ENCODE peak calls at places on chromosomes 5 and 9, in eight cellular contexts. One of them, this sample, is unnamed.

GRCh38 chr9:18268381-18268780 is 205.6 kb upstream of the ADAMTSL1 start:
- DNase-seq in CD8-positive, alpha-beta T cell: no peak
- DNase-seq in aorta: no peak
- DNase-seq in cardiac septum: no peak
- DNase-seq in GM18507: no peak
- DNase-seq in fibroblast of the aortic adventitia: peak
- DNase-seq in Peyer's patch: no peak
- DNase-seq in SW 1271: no peak
- DNase-seq in this sample: no peak

GRCh38 chr5:94613583-94613982 is 4.8 kb downstream of the KIAA0825 start:
- DNase-seq in cardiac septum: no peak
- DNase-seq in SW 1271: no peak
- DNase-seq in fibroblast of the aortic adventitia: peak
- DNase-seq in aorta: no peak
- DNase-seq in GM18507: no peak
- DNase-seq in CD8-positive, alpha-beta T cell: no peak
- DNase-seq in Peyer's patch: no peak
- DNase-seq in this sample: no peak

GRCh38 chr5:172504736-172505402 is 50.5 kb upstream of the SH3PXD2B start:
- DNase-seq in fibroblast of the aortic adventitia: peak
- DNase-seq in GM18507: no peak
- DNase-seq in aorta: no peak
- DNase-seq in SW 1271: no peak
- DNase-seq in cardiac septum: peak
- DNase-seq in Peyer's patch: no peak
- DNase-seq in CD8-positive, alpha-beta T cell: no peak
- DNase-seq in this sample: peak

GRCh38 chr5:126794157-126794828 is 17.4 kb downstream of the LMNB1 start:
- DNase-seq in CD8-positive, alpha-beta T cell: no peak
- DNase-seq in Peyer's patch: no peak
- DNase-seq in cardiac septum: no peak
- DNase-seq in SW 1271: no peak
- DNase-seq in GM18507: no peak
- DNase-seq in fibroblast of the aortic adventitia: peak
- DNase-seq in aorta: no peak
- DNase-seq in this sample: no peak

GRCh38 chr9:131312822-131313770 is 23.6 kb downstream of the PLPP7 start:
- DNase-seq in cardiac septum: no peak
- DNase-seq in GM18507: no peak
- DNase-seq in fibroblast of the aortic adventitia: no peak
- DNase-seq in aorta: no peak
- DNase-seq in CD8-positive, alpha-beta T cell: no peak
- DNase-seq in SW 1271: no peak
- DNase-seq in Peyer's patch: no peak
- DNase-seq in this sample: no peak

GRCh38 chr9:100515578-100516494 is 42.9 kb downstream of the TMEFF1 start:
- DNase-seq in SW 1271: no peak
- DNase-seq in fibroblast of the aortic adventitia: peak
- DNase-seq in cardiac septum: no peak
- DNase-seq in CD8-positive, alpha-beta T cell: no peak
- DNase-seq in GM18507: no peak
- DNase-seq in aorta: no peak
- DNase-seq in Peyer's patch: no peak
- DNase-seq in this sample: no peak

GRCh38 chr5:9653811-9654210 is 23.7 kb upstream of the TAS2R1 start:
- DNase-seq in SW 1271: no peak
- DNase-seq in fibroblast of the aortic adventitia: peak
- DNase-seq in aorta: peak
- DNase-seq in GM18507: no peak
- DNase-seq in Peyer's patch: no peak
- DNase-seq in CD8-positive, alpha-beta T cell: no peak
- DNase-seq in cardiac septum: peak
- DNase-seq in this sample: no peak

GRCh38 chr5:180470966-180471582 is 23.1 kb upstream of the CNOT6 start:
- DNase-seq in SW 1271: no peak
- DNase-seq in cardiac septum: peak
- DNase-seq in CD8-positive, alpha-beta T cell: peak
- DNase-seq in fibroblast of the aortic adventitia: peak
- DNase-seq in Peyer's patch: peak
- DNase-seq in GM18507: peak
- DNase-seq in aorta: peak
- DNase-seq in this sample: peak

GRCh38 chr5:75681125-75681830 is 36.0 kb downstream of the POC5 start:
- DNase-seq in fibroblast of the aortic adventitia: peak
- DNase-seq in cardiac septum: no peak
- DNase-seq in CD8-positive, alpha-beta T cell: no peak
- DNase-seq in GM18507: no peak
- DNase-seq in aorta: no peak
- DNase-seq in SW 1271: no peak
- DNase-seq in Peyer's patch: no peak
- DNase-seq in this sample: no peak

GRCh38 chr5:34007675-34008600 is at the start of gene AMACR:
- DNase-seq in aorta: peak
- DNase-seq in CD8-positive, alpha-beta T cell: peak
- DNase-seq in SW 1271: peak
- DNase-seq in cardiac septum: peak
- DNase-seq in Peyer's patch: peak
- DNase-seq in fibroblast of the aortic adventitia: peak
- DNase-seq in GM18507: peak
- DNase-seq in this sample: peak

GRCh38 chr9:129282308-129283211 is 104.5 kb upstream of the IER5L start:
- DNase-seq in Peyer's patch: peak
- DNase-seq in fibroblast of the aortic adventitia: no peak
- DNase-seq in aorta: no peak
- DNase-seq in SW 1271: no peak
- DNase-seq in cardiac septum: peak
- DNase-seq in CD8-positive, alpha-beta T cell: no peak
- DNase-seq in GM18507: no peak
- DNase-seq in this sample: no peak

GRCh38 chr5:148957591-148958202 is 105.2 kb downstream of the SH3TC2 start:
- DNase-seq in fibroblast of the aortic adventitia: peak
- DNase-seq in cardiac septum: no peak
- DNase-seq in SW 1271: peak
- DNase-seq in GM18507: peak
- DNase-seq in aorta: no peak
- DNase-seq in CD8-positive, alpha-beta T cell: peak
- DNase-seq in Peyer's patch: peak
- DNase-seq in this sample: no peak

GRCh38 chr9:6426117-6426516 is 13.1 kb downstream of the UHRF2 start:
- DNase-seq in cardiac septum: no peak
- DNase-seq in GM18507: no peak
- DNase-seq in Peyer's patch: no peak
- DNase-seq in CD8-positive, alpha-beta T cell: no peak
- DNase-seq in SW 1271: no peak
- DNase-seq in fibroblast of the aortic adventitia: peak
- DNase-seq in aorta: no peak
- DNase-seq in this sample: no peak

GRCh38 chr5:98770158-98770910 is 3.1 kb upstream of the RGMB start:
- DNase-seq in GM18507: no peak
- DNase-seq in fibroblast of the aortic adventitia: peak
- DNase-seq in aorta: peak
- DNase-seq in Peyer's patch: peak
- DNase-seq in CD8-positive, alpha-beta T cell: peak
- DNase-seq in cardiac septum: no peak
- DNase-seq in SW 1271: peak
- DNase-seq in this sample: no peak

GRCh38 chr9:84230355-84231136 is 110.0 kb downstream of the SLC28A3 start:
- DNase-seq in SW 1271: no peak
- DNase-seq in fibroblast of the aortic adventitia: peak
- DNase-seq in Peyer's patch: no peak
- DNase-seq in CD8-positive, alpha-beta T cell: no peak
- DNase-seq in GM18507: no peak
- DNase-seq in aorta: no peak
- DNase-seq in cardiac septum: no peak
- DNase-seq in this sample: no peak

GRCh38 chr5:83551826-83552225 is 80.3 kb downstream of the VCAN start:
- DNase-seq in aorta: no peak
- DNase-seq in GM18507: no peak
- DNase-seq in fibroblast of the aortic adventitia: peak
- DNase-seq in Peyer's patch: no peak
- DNase-seq in cardiac septum: no peak
- DNase-seq in CD8-positive, alpha-beta T cell: no peak
- DNase-seq in SW 1271: no peak
- DNase-seq in this sample: no peak

GRCh38 chr5:103469288-103470065 is 93.1 kb downstream of the NUDT12 start:
- DNase-seq in GM18507: no peak
- DNase-seq in SW 1271: no peak
- DNase-seq in CD8-positive, alpha-beta T cell: no peak
- DNase-seq in fibroblast of the aortic adventitia: no peak
- DNase-seq in aorta: no peak
- DNase-seq in cardiac septum: no peak
- DNase-seq in Peyer's patch: no peak
- DNase-seq in this sample: no peak

This sample was measured in RWPE2.